ENCODE peak calls at places on chromosomes 5 and 9, in four cellular contexts. One of them, this sample, is unnamed.
A peak's percentile ranks its signal among the peaks of the same experiment; 100 is the strongest.

GRCh38 chr5:37938861-37939260 is 99.0 kb upstream of the GDNF start:
- DNase-seq in HCT116: no peak
- DNase-seq in Karpas-422: no peak
- DNase-seq in astrocyte of the cerebellum: no peak
- DNase-seq in this sample: no peak

GRCh38 chr9:15135167-15135792 is 171.7 kb downstream of the TTC39B start:
- DNase-seq in astrocyte of the cerebellum: peak; percentile 59
- DNase-seq in HCT116: peak; percentile 60
- DNase-seq in Karpas-422: peak; percentile 83
- DNase-seq in this sample: peak; percentile 31

GRCh38 chr5:169637085-169637855 is at the start of gene DOCK2:
- DNase-seq in HCT116: no peak
- DNase-seq in astrocyte of the cerebellum: no peak
- DNase-seq in Karpas-422: peak; percentile 93
- DNase-seq in this sample: no peak

GRCh38 chr9:123834907-123835562 is 94.9 kb downstream of the DENND1A start:
- DNase-seq in Karpas-422: no peak
- DNase-seq in astrocyte of the cerebellum: no peak
- DNase-seq in HCT116: no peak
- DNase-seq in this sample: no peak

GRCh38 chr5:66992547-66992946 is 204.1 kb downstream of the CD180 start:
- DNase-seq in HCT116: no peak
- DNase-seq in astrocyte of the cerebellum: no peak
- DNase-seq in Karpas-422: no peak
- DNase-seq in this sample: no peak

GRCh38 chr5:117800261-117800660 is 1188.1 kb downstream of the DTWD2 start:
- DNase-seq in HCT116: no peak
- DNase-seq in astrocyte of the cerebellum: no peak
- DNase-seq in Karpas-422: no peak
- DNase-seq in this sample: no peak

GRCh38 chr5:94748212-94748611 is 129.7 kb downstream of the SLF1 start:
- DNase-seq in astrocyte of the cerebellum: no peak
- DNase-seq in HCT116: no peak
- DNase-seq in Karpas-422: no peak
- DNase-seq in this sample: no peak

GRCh38 chr5:98927242-98927987 is 1.4 kb downstream of the CHD1 start:
- DNase-seq in HCT116: no peak
- DNase-seq in Karpas-422: peak; percentile 70
- DNase-seq in astrocyte of the cerebellum: peak; percentile 20
- DNase-seq in this sample: peak; percentile 21

GRCh38 chr9:137271696-137272076 is 5.8 kb upstream of the TOR4A start:
- DNase-seq in Karpas-422: no peak
- DNase-seq in astrocyte of the cerebellum: no peak
- DNase-seq in HCT116: no peak
- DNase-seq in this sample: no peak

GRCh38 chr9:36470891-36471290 is 70.8 kb upstream of the RNF38 start:
- DNase-seq in Karpas-422: peak; percentile 90
- DNase-seq in astrocyte of the cerebellum: no peak
- DNase-seq in HCT116: no peak
- DNase-seq in this sample: peak; percentile 23

GRCh38 chr5:55668356-55668755 is 43.8 kb downstream of the SLC38A9 start:
- DNase-seq in HCT116: peak; percentile 22
- DNase-seq in Karpas-422: peak; percentile 47
- DNase-seq in astrocyte of the cerebellum: peak; percentile 69
- DNase-seq in this sample: peak; percentile 62

GRCh38 chr5:87770601-87771121 is 357.9 kb upstream of the CCNH start:
- DNase-seq in astrocyte of the cerebellum: no peak
- DNase-seq in HCT116: no peak
- DNase-seq in Karpas-422: no peak
- DNase-seq in this sample: no peak

GRCh38 chr5:87769137-87769536 is 356.4 kb upstream of the CCNH start:
- DNase-seq in Karpas-422: no peak
- DNase-seq in HCT116: no peak
- DNase-seq in astrocyte of the cerebellum: no peak
- DNase-seq in this sample: no peak

GRCh38 chr5:87765009-87765408 is 352.3 kb upstream of the CCNH start:
- DNase-seq in HCT116: no peak
- DNase-seq in Karpas-422: no peak
- DNase-seq in astrocyte of the cerebellum: no peak
- DNase-seq in this sample: no peak

DNA sequence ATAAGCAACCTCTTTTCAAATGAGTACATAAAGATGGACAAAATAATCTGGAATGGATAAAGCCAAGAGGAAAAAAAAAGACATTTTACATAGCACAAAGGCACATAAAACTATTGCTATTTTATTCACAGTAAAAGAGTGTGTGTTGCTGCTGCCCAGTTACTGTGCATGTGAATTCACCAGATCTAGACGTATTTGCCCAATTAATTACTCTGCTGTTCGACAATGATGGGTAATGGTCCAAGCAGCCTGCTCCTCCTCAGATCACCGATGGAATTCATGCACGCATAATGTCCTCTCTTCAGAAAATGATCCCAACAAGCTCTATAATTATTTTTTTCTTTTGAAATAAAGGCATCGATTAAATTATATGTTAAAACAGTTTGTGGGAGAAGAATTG is 357.3 kb upstream of the CCNH start:
- DNase-seq in astrocyte of the cerebellum: no peak
- DNase-seq in HCT116: no peak
- DNase-seq in Karpas-422: no peak
- DNase-seq in this sample: no peak
- H3K4me3 ChIP-seq in astrocyte of the cerebellum: no peak overlapping the region
- H3K4me3 ChIP-seq in HCT116: no peak overlapping the region
- H3K4me3 ChIP-seq in Karpas-422: no peak overlapping the region
- H3K4me3 ChIP-seq in this sample: no peak overlapping the region

DNA sequence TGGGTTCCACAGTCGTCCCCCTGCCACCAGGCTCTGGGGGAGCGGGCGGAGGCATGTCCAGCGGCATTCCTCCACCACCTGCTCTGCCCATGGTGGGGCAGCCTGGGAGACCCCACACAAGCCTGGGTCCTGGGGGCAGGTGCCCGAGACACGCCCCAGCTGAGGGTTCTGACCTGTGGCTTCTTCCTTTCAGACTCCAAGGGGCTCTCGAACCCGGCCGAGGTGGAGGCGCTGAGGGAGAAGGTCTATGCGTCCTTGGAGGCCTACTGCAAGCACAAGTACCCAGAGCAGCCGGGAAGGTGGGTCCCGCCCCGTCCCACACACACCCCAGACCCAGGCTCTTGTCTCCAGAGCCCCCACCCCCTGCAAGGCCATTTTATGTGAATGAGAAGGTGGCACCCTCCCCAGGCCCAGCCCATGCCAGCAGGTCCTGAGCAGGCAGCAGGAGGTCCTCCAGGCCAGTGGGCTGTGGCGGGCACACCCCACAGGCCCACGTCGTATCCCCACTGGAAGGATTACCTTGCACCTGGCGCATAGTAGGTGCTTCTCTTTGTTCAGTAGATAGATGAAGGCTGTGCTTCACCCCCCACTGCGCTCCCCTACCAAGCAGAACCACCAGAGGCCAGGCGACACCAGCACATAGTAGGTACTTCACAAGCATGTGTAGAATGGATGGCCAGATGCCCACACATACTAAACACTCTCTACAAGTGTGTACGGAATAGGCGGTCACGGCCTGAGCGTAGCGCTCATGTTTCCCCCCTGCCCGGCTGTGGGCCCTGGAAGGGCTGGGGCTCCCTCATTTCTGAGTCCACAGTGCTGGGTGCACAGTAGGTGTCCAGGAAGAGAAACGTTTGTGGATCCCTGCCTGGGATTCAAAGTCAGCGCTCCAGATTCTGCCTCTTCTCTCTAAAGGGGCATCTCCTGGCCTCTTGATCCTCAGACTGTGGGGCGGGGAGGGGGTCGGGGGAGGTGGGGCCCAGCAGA is 107.9 kb downstream of the RXRA start:
- DNase-seq in HCT116: no peak
- DNase-seq in astrocyte of the cerebellum: no peak
- DNase-seq in Karpas-422: no peak
- DNase-seq in this sample: no peak
- H3K4me3 ChIP-seq in HCT116: no peak overlapping the region
- H3K4me3 ChIP-seq in astrocyte of the cerebellum: no peak overlapping the region
- H3K4me3 ChIP-seq in Karpas-422: no peak overlapping the region
- H3K4me3 ChIP-seq in this sample: no peak overlapping the region

DNA sequence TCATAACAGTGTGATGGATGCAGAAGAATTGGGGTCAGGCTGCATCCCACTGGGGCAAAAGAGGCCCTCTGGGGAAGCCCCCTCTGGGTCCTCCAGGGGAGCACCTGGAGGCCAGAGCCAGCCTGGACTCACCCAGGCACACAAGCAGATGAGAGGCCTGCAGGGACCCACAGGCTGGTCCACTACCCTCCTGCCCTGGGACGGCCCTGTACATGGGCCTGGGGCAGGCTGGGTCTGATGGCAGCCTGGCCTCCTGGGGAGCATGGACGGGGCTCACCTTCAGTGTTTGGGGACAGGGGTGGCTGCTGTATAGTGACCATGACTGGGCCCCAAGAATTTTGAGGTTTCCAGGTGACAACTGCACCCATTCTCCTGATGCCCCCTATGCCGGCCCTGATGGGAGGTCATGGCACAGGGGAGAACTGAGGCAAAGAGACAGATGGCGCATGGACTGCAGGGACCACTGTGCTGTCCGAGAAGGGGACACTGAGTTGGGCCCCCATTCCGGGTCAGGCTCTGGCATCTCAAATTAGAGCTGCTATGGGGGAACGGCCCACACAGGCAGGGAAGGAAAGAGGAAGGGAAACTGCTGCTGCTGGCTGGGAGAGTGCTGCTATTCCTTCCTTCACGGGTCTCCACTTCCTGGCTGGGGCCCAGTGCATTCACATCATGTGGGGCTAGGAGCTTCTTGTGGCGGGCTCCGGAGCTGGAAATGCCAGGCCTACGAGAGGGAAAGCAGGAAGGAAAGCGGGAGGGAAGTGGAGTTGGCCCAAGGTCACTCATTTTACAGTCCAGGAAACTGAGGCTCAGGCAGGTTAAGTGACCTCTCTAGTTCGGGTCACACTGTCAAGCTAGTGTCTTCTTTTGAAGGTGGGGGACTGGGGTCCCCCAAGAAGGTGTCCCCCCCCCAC is 1.5 kb upstream of the CARD19 start:
- DNase-seq in astrocyte of the cerebellum: no peak
- DNase-seq in HCT116: no peak
- DNase-seq in Karpas-422: peak; percentile 87
- DNase-seq in this sample: no peak
- H3K4me3 ChIP-seq in astrocyte of the cerebellum: peak overlapping the region; percentile 44
- H3K4me3 ChIP-seq in HCT116: peak overlapping the region; percentile 77
- H3K4me3 ChIP-seq in Karpas-422: peak overlapping the region; percentile 83
- H3K4me3 ChIP-seq in this sample: peak overlapping the region; percentile 49

DNA sequence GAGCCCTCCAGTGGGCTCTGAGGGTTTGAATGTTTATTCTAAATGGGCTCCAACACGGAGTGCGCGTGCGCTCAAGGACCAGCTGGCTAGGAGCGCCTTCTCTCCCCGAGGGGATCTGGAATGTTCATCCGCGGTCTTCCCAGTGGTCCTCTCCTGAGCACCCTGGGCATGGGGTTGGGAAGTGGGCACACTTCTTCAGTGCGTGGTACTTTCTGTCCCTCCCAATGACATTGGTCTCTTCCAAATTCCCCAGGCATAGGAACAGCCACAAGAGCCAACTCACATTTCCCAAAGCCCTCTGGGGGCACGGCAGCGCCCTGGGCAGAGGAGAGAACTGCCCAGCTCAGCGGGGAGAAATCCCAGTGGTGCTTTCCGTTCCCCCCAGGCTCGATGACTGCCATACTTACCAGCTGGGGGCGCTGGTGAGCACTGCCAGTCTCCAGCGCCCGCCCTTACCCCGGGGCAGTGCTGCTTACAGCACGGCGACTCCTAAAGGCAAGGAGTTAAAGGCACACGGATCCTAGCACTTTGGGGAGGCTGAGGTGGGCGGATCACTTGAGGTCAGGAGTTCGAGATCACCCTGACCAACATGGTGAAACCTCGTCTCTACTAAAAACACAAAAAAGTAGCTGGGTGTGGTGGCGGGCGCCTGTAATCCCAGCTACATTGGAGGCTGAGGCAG is 29.9 kb upstream of the OBP2B start:
- DNase-seq in astrocyte of the cerebellum: no peak
- DNase-seq in HCT116: peak; percentile 88
- DNase-seq in Karpas-422: peak; percentile 88
- DNase-seq in this sample: no peak
- H3K4me3 ChIP-seq in astrocyte of the cerebellum: no peak overlapping the region
- H3K4me3 ChIP-seq in HCT116: peak overlapping the region; percentile 57
- H3K4me3 ChIP-seq in Karpas-422: peak overlapping the region; percentile 35
- H3K4me3 ChIP-seq in this sample: peak overlapping the region; percentile 21

DNA sequence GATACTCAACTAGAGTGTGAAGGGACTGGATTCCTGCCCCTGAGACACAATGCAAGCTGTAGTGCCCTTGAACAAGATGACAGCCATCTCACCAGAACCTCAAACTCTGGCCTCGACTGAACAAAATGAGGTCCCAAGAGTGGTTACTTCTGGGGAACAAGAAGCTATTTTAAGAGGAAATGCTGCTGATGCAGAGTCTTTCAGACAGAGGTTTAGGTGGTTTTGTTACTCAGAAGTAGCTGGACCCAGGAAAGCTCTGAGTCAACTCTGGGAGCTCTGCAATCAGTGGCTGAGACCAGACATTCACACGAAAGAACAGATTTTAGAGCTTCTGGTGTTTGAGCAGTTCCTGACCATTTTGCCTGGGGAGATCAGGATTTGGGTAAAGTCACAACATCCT is 2.4 kb downstream of the ZNF483 start:
- DNase-seq in HCT116: no peak
- DNase-seq in Karpas-422: no peak
- DNase-seq in astrocyte of the cerebellum: no peak
- DNase-seq in this sample: no peak
- H3K4me3 ChIP-seq in HCT116: no peak overlapping the region
- H3K4me3 ChIP-seq in Karpas-422: no peak overlapping the region
- H3K4me3 ChIP-seq in astrocyte of the cerebellum: no peak overlapping the region
- H3K4me3 ChIP-seq in this sample: no peak overlapping the region

DNA sequence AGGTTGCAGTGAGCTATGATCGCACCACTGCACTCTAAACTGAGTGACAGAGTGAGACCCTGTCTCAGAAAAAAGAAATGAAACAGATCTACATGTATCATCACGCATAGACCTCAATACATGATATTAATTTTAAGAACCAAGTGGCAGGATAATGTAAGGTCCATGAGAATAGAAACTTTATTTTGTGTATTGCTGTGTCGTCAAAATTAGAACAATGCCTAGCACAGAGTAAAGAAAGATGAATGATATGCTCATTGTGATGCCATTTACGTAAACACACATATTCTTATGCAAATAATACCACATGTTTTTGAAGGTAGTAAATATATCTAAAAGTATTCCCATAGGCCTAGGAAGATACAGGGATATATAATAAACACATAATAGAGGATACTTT is 3.6 kb upstream of the UIMC1 start:
- DNase-seq in HCT116: no peak
- DNase-seq in Karpas-422: no peak
- DNase-seq in astrocyte of the cerebellum: no peak
- DNase-seq in this sample: no peak
- H3K4me3 ChIP-seq in HCT116: no peak overlapping the region
- H3K4me3 ChIP-seq in Karpas-422: no peak overlapping the region
- H3K4me3 ChIP-seq in astrocyte of the cerebellum: no peak overlapping the region
- H3K4me3 ChIP-seq in this sample: no peak overlapping the region

This sample was measured in skeletal muscle cell.